ENCODE peak calls at places on chromosomes 6 and 20, in eight cellular contexts. D is adrenal gland, P is colonic mucosa, G is fibroblast of lung, Y is fibroblast of pulmonary artery, E is cardiac muscle cell, H is lower lobe of right lung, N is tibial artery. K is an unnamed sample.
A peak's percentile ranks its signal among the peaks of the same experiment; 100 is the strongest.

GRCh38 chr6:43989556-43990248 is 137.6 kb downstream of the MRPL14 start:
- DNase-seq in P (no peak), E (no peak), N (no peak), H (peak; percentile 32), G (no peak), D (no peak), Y (no peak), K (no peak)

GRCh38 chr20:17345321-17345720 is 118.5 kb downstream of the PCSK2 start:
- DNase-seq in D (no peak), G (peak; percentile 3), E (no peak), P (no peak), H (no peak), N (no peak), Y (no peak), K (no peak)

GRCh38 chr20:62590301-62591121 is 51.8 kb upstream of the SLCO4A1 start:
- DNase-seq in Y (peak; percentile 69), P (no peak), D (peak; percentile 93), G (peak; percentile 69), N (peak; percentile 41), E (peak; percentile 78), H (no peak), K (no peak)

GRCh38 chr20:25282034-25282781 is 34.3 kb downstream of the PYGB start:
- DNase-seq in Y (no peak), P (no peak), E (no peak), N (peak; percentile 11), G (no peak), D (no peak), H (peak; percentile 34), K (peak; percentile 13)

GRCh38 chr6:170130771-170131241 is 160.1 kb downstream of the DLL1 start:
- DNase-seq in N (peak; percentile 9), Y (no peak), E (no peak), H (no peak), G (no peak), P (no peak), D (no peak), K (no peak)

GRCh38 chr6:4775591-4776492 is at the start of gene CDYL:
- DNase-seq in N (peak; percentile 77), D (peak; percentile 87), E (peak; percentile 94), G (peak; percentile 89), H (peak; percentile 90), P (peak; percentile 87), Y (peak; percentile 91), K (peak; percentile 96)

GRCh38 chr6:35490821-35491557 is 5.9 kb downstream of the TEAD3 start:
- DNase-seq in E (no peak), G (no peak), D (no peak), H (no peak), P (no peak), Y (no peak), N (no peak), K (no peak)

GRCh38 chr6:115766745-115767462 is 293.8 kb downstream of the FRK start:
- DNase-seq in Y (no peak), D (no peak), H (no peak), E (no peak), G (no peak), N (no peak), P (no peak), K (no peak)

GRCh38 chr6:14638932-14639875 is 521.6 kb downstream of the CD83 start:
- DNase-seq in Y (peak; percentile 41), P (peak; percentile 36), D (peak; percentile 28), E (peak; percentile 53), N (no peak), H (no peak), G (peak; percentile 65), K (no peak)

GRCh38 chr6:168381726-168382458 is 59.1 kb upstream of the SMOC2 start:
- DNase-seq in Y (no peak), N (no peak), E (no peak), D (no peak), P (no peak), G (no peak), H (no peak), K (no peak)

GRCh38 chr6:43687437-43688347 is at the start of gene MRPS18A:
- DNase-seq in G (peak; percentile 66), Y (peak; percentile 66), N (peak; percentile 81), E (peak; percentile 75), H (peak; percentile 90), P (peak; percentile 93), D (peak; percentile 85), K (peak; percentile 70)

GRCh38 chr20:18187020-18187419 is 49.4 kb downstream of the KAT14 start:
- DNase-seq in D (no peak), Y (no peak), N (no peak), G (no peak), E (no peak), H (no peak), P (no peak), K (no peak)

GRCh38 chr20:10735195-10735949 is 61.6 kb upstream of the JAG1 start:
- DNase-seq in Y (no peak), P (no peak), H (no peak), E (no peak), D (no peak), G (peak; percentile 19), N (no peak), K (no peak)

GRCh38 chr6:44977406-44977740 is 350.8 kb upstream of the RUNX2 start:
- DNase-seq in N (no peak), D (no peak), E (no peak), P (no peak), Y (no peak), H (no peak), G (no peak), K (no peak)

GRCh38 chr6:160160450-160160849 is 38.8 kb downstream of the SLC22A1 start:
- DNase-seq in N (no peak), D (no peak), H (no peak), E (no peak), P (peak; percentile 52), Y (no peak), G (peak; percentile 48), K (no peak)
- TF ChIP-seq CTCF in N (no peak), D (peak; percentile 17), H (peak; percentile 24), E (no peak), P (no peak), Y (no peak), G (no peak), K (no peak)

GRCh38 chr6:74585779-74586178 is 620.1 kb downstream of the COL12A1 start:
- DNase-seq in G (peak; percentile 49), E (peak; percentile 22), D (no peak), N (no peak), P (no peak), H (no peak), Y (no peak), K (no peak)

GRCh38 chr6:74587386-74587785 is 618.5 kb downstream of the COL12A1 start:
- DNase-seq in N (no peak), P (no peak), G (no peak), H (no peak), Y (no peak), E (no peak), D (no peak), K (no peak)

GRCh38 chr6:74588094-74588493 is 617.8 kb downstream of the COL12A1 start:
- DNase-seq in E (no peak), N (no peak), G (no peak), Y (no peak), P (no peak), H (no peak), D (no peak), K (no peak)
- TF ChIP-seq CTCF in E (no peak), N (no peak), G (no peak), Y (no peak), P (no peak), H (no peak), D (no peak), K (no peak)

GRCh38 chr20:8740265-8740664 is 328.6 kb upstream of the PLCB4 start:
- DNase-seq in H (no peak), D (no peak), P (no peak), N (no peak), E (no peak), Y (no peak), G (no peak), K (no peak)

GRCh38 chr20:8735674-8736073 is 333.2 kb upstream of the PLCB4 start:
- DNase-seq in Y (no peak), H (no peak), N (no peak), P (no peak), D (no peak), E (no peak), G (no peak), K (no peak)

DNA sequence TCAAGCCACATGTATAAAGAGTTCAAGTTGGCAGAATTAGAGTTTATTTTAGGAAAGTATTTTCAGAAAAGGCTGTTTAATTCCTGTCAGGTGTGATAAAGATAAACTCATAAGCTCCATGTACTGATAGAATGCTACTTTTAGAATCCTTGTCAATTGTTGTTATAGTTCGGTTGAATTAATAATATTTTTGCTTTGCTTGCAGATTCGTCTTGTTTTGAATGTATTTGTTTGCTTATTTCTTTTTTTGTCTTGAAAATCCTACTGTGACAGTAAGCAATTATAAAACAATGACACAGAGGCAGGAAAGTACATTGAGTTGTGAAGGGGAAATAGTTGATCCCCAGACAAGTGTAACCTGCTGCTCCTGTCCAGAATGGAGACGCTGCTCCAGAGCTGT is 333.9 kb upstream of the PLCB4 start:
- DNase-seq in Y (no peak), N (no peak), P (no peak), D (no peak), E (no peak), G (no peak), H (no peak), K (no peak)
- TF ChIP-seq CTCF in Y (no peak), N (no peak), P (no peak), D (no peak), E (no peak), G (no peak), H (no peak), K (no peak)

GRCh38 chr20:4326194-4327065 is 311.1 kb upstream of the RNF24 start:
- DNase-seq in Y (no peak), N (no peak), H (no peak), D (no peak), E (no peak), G (peak; percentile 19), P (no peak), K (no peak)
- TF ChIP-seq CTCF in Y (no peak), N (no peak), H (no peak), D (no peak), E (no peak), G (no peak), P (no peak), K (no peak)